ENCODE peak calls at places on chromosomes 13 and 19, in five cellular contexts. J is heart left ventricle, Y is hepatocyte, P is stomach, B is D341Med. O is an unnamed sample.

GRCh38 chr19:13839938-13840750 is 36.8 kb upstream of the NANOS3 start:
- DNase-seq in J (peak; percentile 71), Y (peak; percentile 28), P (peak; percentile 75), B (peak; percentile 26), O (no peak)

GRCh38 chr19:47039239-47039874 is 9.1 kb downstream of the TMEM160 start:
- DNase-seq in J (peak; percentile 14), Y (no peak), P (no peak), B (no peak), O (no peak)

GRCh38 chr19:50158577-50158976 is 4.5 kb downstream of the IZUMO2 start:
- DNase-seq in J (no peak), Y (no peak), P (no peak), B (no peak), O (no peak)

GRCh38 chr19:49894011-49894664 is 2.5 kb downstream of the IL4I1 start:
- DNase-seq in J (no peak), Y (no peak), P (no peak), B (no peak), O (no peak)

GRCh38 chr13:44197791-44198770 is 175.5 kb upstream of the SERP2 start:
- DNase-seq in J (no peak), Y (no peak), P (no peak), B (no peak), O (no peak)

GRCh38 chr19:33281296-33281926 is 20.9 kb downstream of the CEBPA start:
- DNase-seq in J (no peak), Y (no peak), P (no peak), B (no peak), O (no peak)

GRCh38 chr13:102968572-102969228 is 97.5 kb downstream of the SLC10A2 start:
- DNase-seq in J (no peak), Y (peak; percentile 62), P (no peak), B (no peak), O (no peak)

GRCh38 chr13:27182844-27183497 is 11.4 kb upstream of the USP12 start:
- DNase-seq in J (peak; percentile 62), Y (peak; percentile 52), P (peak; percentile 43), B (no peak), O (no peak)

GRCh38 chr13:105627270-105627669 is 908.2 kb downstream of the EFNB2 start:
- DNase-seq in J (no peak), Y (no peak), P (no peak), B (no peak), O (no peak)

GRCh38 chr13:76991432-76991795 is 467 bp upstream of the CLN5 start:
- DNase-seq in J (peak; percentile 37), Y (peak; percentile 13), P (peak; percentile 42), B (no peak), O (no peak)

GRCh38 chr13:86569974-86570373 is 770.8 kb upstream of the SLITRK6 start:
- DNase-seq in J (no peak), Y (no peak), P (no peak), B (no peak), O (no peak)

GRCh38 chr13:43054803-43055802 is 31.7 kb downstream of the DNAJC15 start:
- DNase-seq in J (peak; percentile 38), Y (peak; percentile 76), P (no peak), B (no peak), O (peak; percentile 73)

GRCh38 chr13:33616130-33616529 is 201.8 kb upstream of the RFC3 start:
- DNase-seq in J (no peak), Y (no peak), P (no peak), B (no peak), O (no peak)

GRCh38 chr19:42125536-42125935 is 6.7 kb downstream of the POU2F2 start:
- DNase-seq in J (no peak), Y (no peak), P (no peak), B (no peak), O (no peak)

GRCh38 chr13:92187378-92187989 is 789.1 kb downstream of the GPC5 start:
- DNase-seq in J (no peak), Y (peak; percentile 69), P (no peak), B (peak; percentile 52), O (no peak)

GRCh38 chr13:97028441-97029299 is 34.4 kb upstream of the OXGR1 start:
- DNase-seq in J (peak; percentile 45), Y (peak; percentile 74), P (peak; percentile 67), B (peak; percentile 69), O (no peak)

GRCh38 chr19:370641-371330 is 26.2 kb upstream of the MIER2 start:
- DNase-seq in J (no peak), Y (no peak), P (no peak), B (no peak), O (no peak)

GRCh38 chr19:48290923-48291700 is 21.2 kb downstream of the ZNF114 start:
- DNase-seq in J (peak; percentile 80), Y (peak; percentile 86), P (peak; percentile 81), B (peak; percentile 89), O (peak; percentile 65)

GRCh38 chr13:109412232-109412935 is 374.0 kb downstream of the IRS2 start:
- DNase-seq in J (peak; percentile 69), Y (peak; percentile 73), P (peak; percentile 34), B (no peak), O (peak; percentile 23)

GRCh38 chr13:108915634-108916497 is 286.5 kb downstream of the MYO16 start:
- DNase-seq in J (peak; percentile 68), Y (peak; percentile 94), P (peak; percentile 95), B (no peak), O (peak; percentile 25)

GRCh38 chr19:1009043-1009975 is 9.1 kb downstream of the GRIN3B start:
- DNase-seq in J (no peak), Y (no peak), P (no peak), B (peak; percentile 47), O (no peak)

GRCh38 chr19:17183858-17184271 is 31.3 kb upstream of the USE1 start:
- DNase-seq in J (no peak), Y (no peak), P (no peak), B (no peak), O (no peak)

GRCh38 chr19:38685666-38686529 is 38.4 kb downstream of the ACTN4 start:
- DNase-seq in J (no peak), Y (peak; percentile 65), P (no peak), B (peak; percentile 82), O (no peak)